ENCODE peak calls at places on chromosomes 11 and 22, in ten cellular contexts. L is iPS DF 6.9; M is dorsolateral prefrontal cortex; H is astrocyte; P is H1; F is heart right ventricle; D is fibroblast of lung; R is brain microvascular endothelial cell; O is neuronal stem cell; W is CD4-positive, CD25-positive, alpha-beta regulatory T cell. T is an unnamed sample.

GRCh38 chr11:67507242-67507890 is 596 bp downstream of the CDK2AP2 start:
- DNase-seq in F (peak), O (no peak), W (no peak), M (peak), H (peak), P (peak), D (peak), L (no peak), R (peak), T (peak)

GRCh38 chr11:98227266-98227665 is 793.5 kb upstream of the CNTN5 start:
- DNase-seq in O (no peak), F (no peak), D (no peak), W (no peak), M (no peak), H (no peak), R (no peak), L (no peak), P (no peak), T (no peak)

GRCh38 chr11:1623716-1624115 is 1.8 kb upstream of the KRTAP5-4 start:
- DNase-seq in H (no peak), W (no peak), L (no peak), P (no peak), O (no peak), R (no peak), F (no peak), M (no peak), D (no peak), T (no peak)

GRCh38 chr22:30606455-30607299 is at the start of gene TCN2:
- DNase-seq in R (peak), O (peak), M (peak), D (peak), H (peak), L (peak), W (peak), P (peak), F (peak), T (peak)

GRCh38 chr11:119531623-119532022 is 108.7 kb upstream of the THY1 start:
- DNase-seq in H (no peak), P (no peak), O (no peak), R (no peak), D (no peak), L (no peak), M (no peak), W (no peak), F (no peak), T (no peak)

GRCh38 chr11:74037309-74037708 is 28.4 kb upstream of the UCP3 start:
- DNase-seq in O (no peak), H (peak), F (no peak), M (no peak), P (no peak), L (no peak), R (no peak), W (no peak), D (peak), T (no peak)

GRCh38 chr11:18669211-18669593 is 29.4 kb upstream of the TMEM86A start:
- DNase-seq in L (no peak), O (no peak), R (no peak), D (peak), F (no peak), H (no peak), P (no peak), W (peak), M (no peak), T (no peak)

GRCh38 chr11:86981777-86982540 is 26.8 kb upstream of the FZD4 start:
- DNase-seq in H (no peak), P (no peak), D (no peak), O (no peak), R (no peak), F (no peak), M (no peak), L (no peak), W (no peak), T (no peak)

GRCh38 chr11:61694971-61695706 is 14.9 kb downstream of the DAGLA start:
- DNase-seq in L (no peak), H (no peak), F (peak), O (no peak), D (no peak), W (no peak), M (no peak), P (no peak), R (no peak), T (no peak)

GRCh38 chr22:36467946-36468345 is 13.5 kb downstream of the TXN2 start:
- DNase-seq in D (peak), L (no peak), O (no peak), F (no peak), P (no peak), H (peak), M (no peak), W (no peak), R (peak), T (no peak)

GRCh38 chr11:79212711-79213110 is 228.1 kb downstream of the TENM4 start:
- DNase-seq in L (no peak), F (no peak), R (no peak), M (peak), D (no peak), W (no peak), O (no peak), H (no peak), P (no peak), T (no peak)

GRCh38 chr22:31870890-31871289 is 73.4 kb upstream of the YWHAH start:
- DNase-seq in M (peak), D (peak), P (no peak), W (no peak), R (peak), L (no peak), H (peak), O (no peak), F (no peak), T (no peak)

GRCh38 chr11:57116654-57117053 is 65.1 kb upstream of the LRRC55 start:
- DNase-seq in M (peak), H (peak), O (no peak), D (peak), R (peak), W (peak), F (peak), P (peak), L (peak), T (no peak)

GRCh38 chr11:72770799-72771198 is 18.6 kb upstream of the ARAP1 start:
- DNase-seq in R (no peak), H (no peak), L (no peak), D (no peak), O (no peak), W (no peak), M (no peak), F (no peak), P (no peak), T (no peak)

GRCh38 chr11:75831915-75832502 is 17.0 kb downstream of the UVRAG start:
- DNase-seq in M (no peak), L (no peak), H (no peak), O (no peak), P (no peak), D (no peak), W (no peak), R (no peak), F (no peak), T (no peak)

GRCh38 chr11:2302844-2303626 is 1.2 kb downstream of the TSPAN32 start:
- DNase-seq in D (no peak), L (no peak), H (no peak), F (peak), R (no peak), P (no peak), O (no peak), W (peak), M (no peak), T (no peak)

GRCh38 chr11:8811571-8811970 is 99.4 kb upstream of the AKIP1 start:
- DNase-seq in H (no peak), F (no peak), O (no peak), M (no peak), L (no peak), D (peak), W (no peak), P (no peak), R (no peak), T (no peak)
- H3K27ac ChIP-seq in H (peak), F (peak), O (peak), M (peak), L (no peak), D (peak), W (no peak), P (no peak), R (no peak), T (no peak)

GRCh38 chr22:48652796-48653195 is 1174.9 kb downstream of the BRD1 start:
- DNase-seq in H (no peak), R (no peak), L (no peak), O (no peak), D (no peak), F (no peak), P (no peak), W (no peak), M (no peak), T (no peak)
- H3K27ac ChIP-seq in H (no peak), R (no peak), L (no peak), O (no peak), D (no peak), F (no peak), P (no peak), W (no peak), M (peak), T (no peak)

DNA sequence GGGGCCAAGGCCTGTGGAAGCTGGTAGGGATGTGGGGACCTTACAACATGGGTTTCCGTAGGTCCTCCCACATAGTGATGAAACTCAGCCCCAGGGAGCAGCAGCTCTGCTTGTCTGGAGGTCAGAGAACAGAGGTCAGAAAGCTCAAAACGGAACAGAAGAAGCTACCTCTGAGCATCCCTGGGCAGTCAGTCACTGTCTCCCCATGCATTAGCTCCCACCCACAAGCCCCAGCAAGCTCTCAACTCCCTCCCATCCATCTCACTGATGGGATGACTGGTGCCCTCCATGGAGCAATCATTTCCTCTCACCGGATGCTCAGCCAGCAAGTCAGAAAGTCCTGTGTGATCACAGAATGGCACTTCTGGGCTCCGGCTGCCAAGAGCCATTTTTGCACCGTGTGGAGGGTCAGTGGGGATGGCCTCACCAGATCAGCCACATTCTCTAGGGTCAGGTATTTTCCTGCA is 1.9 kb downstream of the TPP1 start:
- DNase-seq in W (no peak), L (no peak), H (no peak), F (no peak), R (no peak), M (no peak), D (no peak), P (no peak), O (no peak), T (no peak)
- H3K27ac ChIP-seq in W (peak), L (no peak), H (peak), F (peak), R (peak), M (peak), D (no peak), P (no peak), O (no peak), T (no peak)

DNA sequence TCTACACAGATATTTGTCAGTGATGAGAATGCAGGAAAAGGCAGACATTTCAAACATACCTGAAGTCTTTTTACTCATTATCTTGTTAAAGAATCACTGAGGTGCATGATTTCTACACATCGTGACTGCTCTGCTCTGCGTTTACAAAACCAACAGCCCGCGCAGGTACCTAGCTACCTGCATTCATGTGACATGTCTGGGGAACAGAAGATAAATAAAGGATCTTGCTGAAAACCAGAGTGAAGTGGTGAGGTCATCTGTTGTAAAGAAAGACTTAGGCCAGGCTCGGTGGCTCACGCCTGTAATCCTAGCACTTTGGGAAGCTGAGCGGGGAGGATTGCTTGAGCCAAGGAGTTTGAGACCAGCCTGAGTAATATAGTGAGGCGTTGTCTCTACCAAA is 15.7 kb downstream of the ASPHD2 start:
- DNase-seq in W (no peak), F (no peak), D (no peak), O (no peak), P (no peak), L (no peak), R (no peak), H (no peak), M (no peak), T (no peak)
- H3K27ac ChIP-seq in W (no peak), F (no peak), D (no peak), O (no peak), P (no peak), L (no peak), R (no peak), H (no peak), M (no peak), T (no peak)

GRCh38 chr11:71373791-71374454 is 74.3 kb downstream of the DHCR7 start:
- DNase-seq in L (no peak), R (no peak), P (no peak), M (no peak), H (no peak), F (no peak), O (no peak), W (no peak), D (no peak), T (no peak)

GRCh38 chr11:71371674-71372069 is 76.5 kb downstream of the DHCR7 start:
- DNase-seq in R (no peak), P (no peak), W (no peak), O (no peak), H (no peak), M (no peak), L (no peak), F (no peak), D (no peak), T (no peak)

GRCh38 chr11:71370020-71370747 is 78.0 kb downstream of the DHCR7 start:
- DNase-seq in H (no peak), W (no peak), O (no peak), M (no peak), R (no peak), F (no peak), D (no peak), P (no peak), L (no peak), T (no peak)

GRCh38 chr11:71370895-71371673 is 77.1 kb downstream of the DHCR7 start:
- DNase-seq in H (no peak), W (no peak), P (no peak), M (no peak), F (no peak), L (peak), O (no peak), D (no peak), R (no peak), T (peak)

DNA sequence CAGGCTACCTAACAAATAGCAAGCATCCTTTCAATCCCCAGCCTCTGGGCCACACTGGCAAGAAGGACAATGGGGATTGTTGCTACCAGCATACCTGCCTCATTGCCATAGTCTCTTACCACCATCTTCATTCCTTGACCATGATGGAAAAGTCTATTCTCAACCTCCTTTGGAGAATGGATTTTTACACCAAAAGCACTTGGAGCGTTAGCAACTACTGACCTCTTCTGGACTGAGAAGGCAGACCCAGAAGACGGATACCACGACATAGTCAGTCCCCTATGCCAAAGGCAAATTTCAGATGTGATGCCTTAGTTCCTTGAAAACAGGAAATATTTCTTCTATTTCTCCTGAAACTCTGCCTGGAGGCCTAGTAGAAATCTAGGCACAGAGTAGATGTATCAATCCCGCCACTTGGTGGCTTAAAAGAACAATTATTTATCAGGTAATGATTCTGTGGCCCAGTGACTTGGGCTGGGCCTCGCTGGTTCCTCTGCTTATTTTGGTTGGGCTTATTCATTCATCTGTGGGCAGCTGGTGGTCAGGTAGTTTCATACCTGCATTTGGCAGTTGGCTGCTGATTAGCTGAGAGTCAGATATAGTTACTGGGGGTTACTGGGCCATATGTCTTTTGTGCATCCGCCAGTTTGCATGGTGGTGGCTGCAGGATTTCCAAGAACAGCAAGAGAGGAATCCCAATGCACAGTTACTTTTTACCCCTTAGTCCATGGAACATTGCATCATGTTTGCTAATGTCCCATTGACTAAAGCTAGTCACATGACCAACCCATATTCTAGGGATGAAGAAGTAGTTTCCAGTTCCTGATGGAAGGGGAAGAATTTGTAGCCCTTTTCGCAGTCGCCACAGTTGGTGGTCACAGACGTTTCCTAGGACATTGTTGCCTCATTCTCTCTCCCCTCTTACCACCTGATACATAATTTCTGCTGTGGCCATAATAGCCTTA is 75.2 kb downstream of the DHCR7 start:
- DNase-seq in F (no peak), O (no peak), P (no peak), R (peak), M (peak), L (no peak), W (no peak), D (peak), H (no peak), T (no peak)
- H3K27ac ChIP-seq in F (no peak), O (no peak), P (no peak), R (no peak), M (peak), L (no peak), W (no peak), D (no peak), H (no peak), T (no peak)

T was measured in CD4-positive, alpha-beta T cell.